ENCODE peak calls at places on chromosomes 11 and 22, in ten cellular contexts. L, K, F, Z, H, P, X, S, B and R are unnamed samples.
A peak's percentile ranks its signal among the peaks of the same experiment; 100 is the strongest.

GRCh38 chr11:85822814-85823213 is 11.9 kb upstream of the SYTL2 start:
- DNase-seq in L (no peak), K (no peak), F (no peak), Z (no peak), H (no peak), P (peak; percentile 30), X (no peak), S (no peak), B (no peak), R (no peak)

GRCh38 chr11:34263462-34264186 is 94.2 kb downstream of the ABTB2 start:
- DNase-seq in L (no peak), K (peak; percentile 73), F (no peak), Z (peak; percentile 69), H (peak; percentile 56), P (peak; percentile 79), X (peak; percentile 79), S (no peak), B (peak; percentile 91), R (no peak)

GRCh38 chr11:22624742-22625447 is 728 bp downstream of the FANCF start:
- DNase-seq in L (peak; percentile 71), K (peak; percentile 78), F (peak; percentile 34), Z (peak; percentile 82), H (peak; percentile 57), P (peak; percentile 78), X (peak; percentile 84), S (peak; percentile 29), B (peak; percentile 84), R (peak; percentile 86)

GRCh38 chr22:37032535-37033460 is 13.3 kb downstream of the MPST start:
- DNase-seq in L (no peak), K (peak; percentile 88), F (no peak), Z (peak; percentile 96), H (peak; percentile 45), P (peak; percentile 88), X (no peak), S (no peak), B (peak; percentile 96), R (no peak)

GRCh38 chr11:123055132-123055924 is 6.6 kb downstream of the HSPA8 start:
- DNase-seq in L (no peak), K (no peak), F (no peak), Z (no peak), H (no peak), P (no peak), X (no peak), S (no peak), B (no peak), R (no peak)

GRCh38 chr22:19876941-19877625 is 22.4 kb upstream of the GNB1L start:
- DNase-seq in L (no peak), K (peak; percentile 38), F (no peak), Z (no peak), H (peak; percentile 10), P (no peak), X (no peak), S (no peak), B (no peak), R (peak; percentile 80)

GRCh38 chr22:45962756-45963155 is 14.2 kb downstream of the WNT7B start:
- DNase-seq in L (no peak), K (no peak), F (no peak), Z (no peak), H (no peak), P (no peak), X (no peak), S (no peak), B (no peak), R (no peak)

GRCh38 chr22:45995405-45996101 is 18.6 kb upstream of the WNT7B start:
- DNase-seq in L (no peak), K (peak; percentile 46), F (no peak), Z (no peak), H (peak; percentile 26), P (no peak), X (no peak), S (no peak), B (no peak), R (peak; percentile 74)

GRCh38 chr11:62446091-62446490 is 27.3 kb downstream of the SCGB1A1 start:
- DNase-seq in L (no peak), K (no peak), F (no peak), Z (no peak), H (peak; percentile 42), P (no peak), X (no peak), S (no peak), B (no peak), R (no peak)

GRCh38 chr11:7965386-7965785 is at the start of gene NLRP10:
- DNase-seq in L (no peak), K (no peak), F (no peak), Z (no peak), H (no peak), P (no peak), X (no peak), S (no peak), B (no peak), R (no peak)

GRCh38 chr11:119106564-119107537 is at the start of gene C2CD2L:
- DNase-seq in L (peak; percentile 87), K (peak; percentile 95), F (peak; percentile 80), Z (peak; percentile 83), H (peak; percentile 93), P (peak; percentile 73), X (peak; percentile 92), S (peak; percentile 89), B (peak; percentile 93), R (peak; percentile 97)

GRCh38 chr22:22682807-22683667 is 38.6 kb downstream of the GGTLC2 start:
- DNase-seq in L (no peak), K (no peak), F (no peak), Z (peak; percentile 24), H (no peak), P (peak; percentile 73), X (no peak), S (peak; percentile 19), B (no peak), R (no peak)

GRCh38 chr11:14422052-14422813 is 63.2 kb upstream of the RRAS2 start:
- DNase-seq in L (no peak), K (peak; percentile 76), F (no peak), Z (peak; percentile 88), H (peak; percentile 91), P (peak; percentile 98), X (peak; percentile 92), S (peak; percentile 90), B (peak; percentile 77), R (peak; percentile 95)

GRCh38 chr11:12150831-12151382 is 40.5 kb downstream of the MICAL2 start:
- DNase-seq in L (no peak), K (no peak), F (peak; percentile 36), Z (no peak), H (no peak), P (no peak), X (no peak), S (no peak), B (no peak), R (no peak)

GRCh38 chr11:125036933-125037332 is 26.2 kb upstream of the SLC37A2 start:
- DNase-seq in L (no peak), K (no peak), F (no peak), Z (no peak), H (no peak), P (peak; percentile 2), X (no peak), S (no peak), B (no peak), R (no peak)

GRCh38 chr22:21568207-21569075 is 927 bp downstream of the UBE2L3 start:
- DNase-seq in L (no peak), K (no peak), F (no peak), Z (peak; percentile 19), H (no peak), P (peak; percentile 22), X (no peak), S (peak; percentile 15), B (peak; percentile 17), R (no peak)

GRCh38 chr22:43402128-43402527 is 9.7 kb upstream of the MPPED1 start:
- DNase-seq in L (no peak), K (peak; percentile 4), F (no peak), Z (no peak), H (no peak), P (no peak), X (no peak), S (no peak), B (no peak), R (no peak)

GRCh38 chr11:15988693-15989231 is 367.6 kb downstream of the SOX6 start:
- DNase-seq in L (no peak), K (no peak), F (no peak), Z (peak; percentile 31), H (peak; percentile 19), P (no peak), X (no peak), S (no peak), B (no peak), R (no peak)

GRCh38 chr11:31655483-31655882 is 145.9 kb downstream of the ELP4 start:
- DNase-seq in L (no peak), K (no peak), F (no peak), Z (peak; percentile 60), H (no peak), P (peak; percentile 60), X (no peak), S (peak; percentile 2), B (no peak), R (no peak)

GRCh38 chr11:113504586-113504985 is 29.4 kb upstream of the DRD2 start:
- DNase-seq in L (no peak), K (no peak), F (no peak), Z (no peak), H (no peak), P (no peak), X (no peak), S (no peak), B (no peak), R (no peak)

GRCh38 chr11:47797633-47798032 is 30.5 kb upstream of the FNBP4 start:
- DNase-seq in L (no peak), K (no peak), F (peak; percentile 15), Z (no peak), H (no peak), P (peak; percentile 33), X (no peak), S (no peak), B (no peak), R (no peak)

GRCh38 chr11:19432370-19433163 is 191.8 kb upstream of the E2F8 start:
- DNase-seq in L (no peak), K (no peak), F (no peak), Z (no peak), H (no peak), P (peak; percentile 21), X (no peak), S (peak; percentile 48), B (peak; percentile 20), R (no peak)

GRCh38 chr22:32661296-32661695 is 140.2 kb upstream of the TIMP3 start:
- DNase-seq in L (no peak), K (no peak), F (no peak), Z (no peak), H (peak; percentile 86), P (no peak), X (no peak), S (peak; percentile 28), B (peak; percentile 10), R (peak; percentile 91)

GRCh38 chr11:74604311-74604710 is 11.9 kb downstream of the POLD3 start:
- DNase-seq in L (no peak), K (no peak), F (no peak), Z (no peak), H (no peak), P (no peak), X (no peak), S (no peak), B (no peak), R (no peak)

GRCh38 chr11:19241260-19242183 is 777 bp upstream of the E2F8 start:
- DNase-seq in L (no peak), K (peak; percentile 61), F (peak; percentile 5), Z (peak; percentile 16), H (peak; percentile 26), P (no peak), X (peak; percentile 46), S (peak; percentile 51), B (no peak), R (peak; percentile 74)

GRCh38 chr11:70040869-70041501 is 37.1 kb upstream of the ANO1 start:
- DNase-seq in L (no peak), K (no peak), F (no peak), Z (no peak), H (no peak), P (no peak), X (no peak), S (no peak), B (no peak), R (no peak)

GRCh38 chr11:62018978-62019664 is 51.7 kb upstream of the FTH1 start:
- DNase-seq in L (no peak), K (no peak), F (no peak), Z (no peak), H (no peak), P (no peak), X (no peak), S (no peak), B (no peak), R (peak; percentile 8)

GRCh38 chr11:119583585-119583984 is 145.4 kb downstream of the NECTIN1 start:
- DNase-seq in L (no peak), K (no peak), F (no peak), Z (no peak), H (no peak), P (no peak), X (no peak), S (no peak), B (no peak), R (no peak)